ENCODE peak calls at places on chromosomes 11 and 22, in four cellular contexts. One of them, this sample, is unnamed.

GRCh38 chr11:124872741-124873140 is 7.5 kb downstream of the ROBO3 start:
- DNase-seq in left ventricle myocardium inferior: no peak
- DNase-seq in Caco-2: peak; percentile 38
- DNase-seq in tibial nerve: no peak
- DNase-seq in this sample: no peak

GRCh38 chr11:2988996-2989395 is 3.1 kb downstream of the NAP1L4 start:
- DNase-seq in tibial nerve: no peak
- DNase-seq in left ventricle myocardium inferior: no peak
- DNase-seq in Caco-2: no peak
- DNase-seq in this sample: no peak

GRCh38 chr22:30985561-30986208 is 16.6 kb downstream of the TUG1 start:
- DNase-seq in tibial nerve: no peak
- DNase-seq in Caco-2: no peak
- DNase-seq in left ventricle myocardium inferior: no peak
- DNase-seq in this sample: no peak

GRCh38 chr11:92340839-92341238 is 116.2 kb downstream of the FAT3 start:
- DNase-seq in Caco-2: peak; percentile 42
- DNase-seq in tibial nerve: no peak
- DNase-seq in left ventricle myocardium inferior: no peak
- DNase-seq in this sample: peak; percentile 21

GRCh38 chr11:63719987-63720386 is 38.7 kb downstream of the RTN3 start:
- DNase-seq in tibial nerve: no peak
- DNase-seq in Caco-2: no peak
- DNase-seq in left ventricle myocardium inferior: no peak
- DNase-seq in this sample: no peak

GRCh38 chr22:21100149-21101032 is 54.6 kb downstream of the LRRC74B start:
- DNase-seq in Caco-2: no peak
- DNase-seq in left ventricle myocardium inferior: no peak
- DNase-seq in tibial nerve: no peak
- DNase-seq in this sample: no peak

GRCh38 chr11:117366875-117367274 is 39.2 kb downstream of the CEP164 start:
- DNase-seq in left ventricle myocardium inferior: no peak
- DNase-seq in Caco-2: no peak
- DNase-seq in tibial nerve: no peak
- DNase-seq in this sample: no peak

GRCh38 chr22:27416553-27417427 is 384.8 kb downstream of the MN1 start:
- DNase-seq in left ventricle myocardium inferior: no peak
- DNase-seq in tibial nerve: no peak
- DNase-seq in Caco-2: no peak
- DNase-seq in this sample: peak; percentile 24

GRCh38 chr22:45164217-45165123 is 745 bp downstream of the NUP50 start:
- DNase-seq in tibial nerve: no peak
- DNase-seq in left ventricle myocardium inferior: peak; percentile 24
- DNase-seq in Caco-2: no peak
- DNase-seq in this sample: peak; percentile 12

GRCh38 chr11:116984186-116984585 is 114.0 kb downstream of the SIK3 start:
- DNase-seq in tibial nerve: no peak
- DNase-seq in left ventricle myocardium inferior: no peak
- DNase-seq in Caco-2: no peak
- DNase-seq in this sample: no peak

GRCh38 chr11:5684627-5685362 is at the start of gene TRIM5:
- DNase-seq in tibial nerve: peak; percentile 70
- DNase-seq in Caco-2: peak; percentile 91
- DNase-seq in left ventricle myocardium inferior: peak; percentile 83
- DNase-seq in this sample: peak; percentile 88

GRCh38 chr11:44711113-44711512 is 15.6 kb upstream of the TSPAN18 start:
- DNase-seq in tibial nerve: no peak
- DNase-seq in Caco-2: no peak
- DNase-seq in left ventricle myocardium inferior: no peak
- DNase-seq in this sample: no peak

GRCh38 chr22:27212617-27213177 is 555.3 kb downstream of the MIAT start:
- DNase-seq in left ventricle myocardium inferior: peak; percentile 33
- DNase-seq in Caco-2: peak; percentile 63
- DNase-seq in tibial nerve: peak; percentile 44
- DNase-seq in this sample: peak; percentile 90

DNA sequence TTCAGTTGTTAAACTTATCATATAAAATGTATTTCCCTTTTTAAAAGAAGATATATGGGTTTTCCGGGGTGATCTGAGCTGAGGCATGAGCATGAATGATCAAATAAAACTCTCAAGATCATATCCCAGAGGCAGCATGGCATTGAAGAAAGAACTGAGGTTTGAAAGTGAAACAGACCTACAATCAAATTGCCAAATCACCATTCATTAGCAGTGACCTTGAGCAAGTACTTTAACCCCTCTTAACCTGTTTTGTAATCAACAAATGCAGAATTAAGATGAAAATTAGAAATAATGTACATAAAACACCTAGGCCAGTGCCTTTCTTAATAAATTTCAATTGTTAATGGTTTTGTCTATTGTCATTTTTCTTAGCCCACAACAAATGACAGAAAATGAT is 116.0 kb downstream of the RBFOX2 start:
- DNase-seq in left ventricle myocardium inferior: no peak
- DNase-seq in Caco-2: no peak
- DNase-seq in tibial nerve: no peak
- DNase-seq in this sample: no peak
- H3K4me3 ChIP-seq in left ventricle myocardium inferior: no peak overlapping the region
- H3K4me3 ChIP-seq in Caco-2: no peak overlapping the region
- H3K4me3 ChIP-seq in tibial nerve: no peak overlapping the region
- H3K4me3 ChIP-seq in this sample: no peak overlapping the region

DNA sequence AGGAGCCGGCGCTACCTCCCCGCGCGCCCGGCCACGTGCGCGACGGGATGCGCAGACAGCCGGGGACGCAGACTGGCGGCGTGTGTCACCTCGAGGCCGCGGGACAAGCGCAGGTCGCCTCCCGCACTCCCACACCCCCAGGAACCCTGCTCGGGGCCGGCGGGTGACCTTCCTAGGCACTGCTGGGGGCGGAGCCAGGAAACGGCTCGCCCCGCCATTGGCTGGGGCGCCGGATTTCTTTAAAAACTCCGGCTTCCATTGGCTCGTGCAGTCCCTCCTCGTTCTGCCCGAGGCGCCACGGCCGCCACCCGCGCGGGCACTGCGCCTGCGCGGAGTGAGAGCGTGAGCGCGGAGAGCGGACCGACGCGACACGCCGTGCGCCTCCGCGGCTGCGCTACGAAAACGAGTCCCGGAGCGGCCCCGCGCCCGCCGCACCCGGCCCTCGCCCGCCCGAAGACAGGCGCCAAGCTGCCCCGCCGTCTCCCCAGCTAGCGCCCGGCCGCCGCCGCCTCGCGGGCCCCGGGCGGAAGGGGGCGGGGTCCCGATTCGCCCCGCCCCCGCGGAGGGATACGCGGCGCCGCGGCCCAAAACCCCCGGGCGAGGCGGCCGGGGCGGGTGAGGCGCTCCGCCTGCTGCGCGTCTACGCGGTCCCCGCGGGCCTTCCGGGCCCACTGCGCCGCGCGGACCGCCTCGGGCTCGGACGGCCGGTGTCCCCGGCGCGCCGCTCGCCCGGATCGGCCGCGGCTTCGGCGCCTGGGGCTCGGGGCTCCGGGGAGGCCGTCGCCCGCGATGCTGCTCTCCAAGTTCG is at the start of gene PIM3:
- DNase-seq in tibial nerve: peak; percentile 88
- DNase-seq in Caco-2: peak; percentile 96
- DNase-seq in left ventricle myocardium inferior: peak; percentile 94
- DNase-seq in this sample: peak; percentile 97
- H3K4me1 ChIP-seq in tibial nerve: peaks cover 38% of the 10 kb centered on the region
- H3K4me1 ChIP-seq in Caco-2: peaks cover 46% of the 10 kb centered on the region
- H3K4me1 ChIP-seq in left ventricle myocardium inferior: peaks cover 73% of the 10 kb centered on the region
- H3K4me1 ChIP-seq in this sample: peaks cover 57% of the 10 kb centered on the region

DNA sequence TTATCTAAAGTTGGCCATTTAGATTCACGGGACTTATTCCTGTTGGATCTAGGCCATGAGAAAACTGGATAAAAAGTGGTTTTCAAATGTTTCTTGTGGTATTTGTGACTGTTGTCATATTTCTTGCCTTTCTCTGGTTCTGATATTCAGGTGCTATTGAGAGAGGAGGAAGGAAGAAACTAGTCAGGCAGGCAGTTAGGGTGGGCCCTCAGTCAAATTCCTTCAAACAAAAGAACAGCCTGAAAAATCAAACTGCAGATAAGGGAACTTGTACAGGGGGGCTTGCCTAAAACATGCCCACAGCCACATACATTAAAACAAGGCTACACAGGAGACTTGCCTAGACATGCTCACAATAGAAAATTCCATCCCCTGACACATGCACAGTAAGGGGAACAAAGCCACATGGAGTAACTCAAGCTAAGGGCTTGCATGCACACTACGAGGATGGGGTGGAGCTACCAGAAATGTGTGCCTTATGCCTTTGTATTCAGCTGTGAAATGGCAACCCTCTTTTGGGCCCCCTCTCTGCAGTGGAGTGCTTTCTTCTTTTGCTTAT is 18.2 kb downstream of the NCR3LG1 start:
- DNase-seq in Caco-2: no peak
- DNase-seq in tibial nerve: no peak
- DNase-seq in left ventricle myocardium inferior: no peak
- DNase-seq in this sample: no peak
- H3K9me3 ChIP-seq in Caco-2: peaks cover 42% of the 10 kb centered on the region
- H3K9me3 ChIP-seq in tibial nerve: peaks cover 9% of the 10 kb centered on the region
- H3K9me3 ChIP-seq in left ventricle myocardium inferior: peaks cover 64% of the 10 kb centered on the region
- H3K9me3 ChIP-seq in this sample: no peaks in the 10 kb centered on the region

DNA sequence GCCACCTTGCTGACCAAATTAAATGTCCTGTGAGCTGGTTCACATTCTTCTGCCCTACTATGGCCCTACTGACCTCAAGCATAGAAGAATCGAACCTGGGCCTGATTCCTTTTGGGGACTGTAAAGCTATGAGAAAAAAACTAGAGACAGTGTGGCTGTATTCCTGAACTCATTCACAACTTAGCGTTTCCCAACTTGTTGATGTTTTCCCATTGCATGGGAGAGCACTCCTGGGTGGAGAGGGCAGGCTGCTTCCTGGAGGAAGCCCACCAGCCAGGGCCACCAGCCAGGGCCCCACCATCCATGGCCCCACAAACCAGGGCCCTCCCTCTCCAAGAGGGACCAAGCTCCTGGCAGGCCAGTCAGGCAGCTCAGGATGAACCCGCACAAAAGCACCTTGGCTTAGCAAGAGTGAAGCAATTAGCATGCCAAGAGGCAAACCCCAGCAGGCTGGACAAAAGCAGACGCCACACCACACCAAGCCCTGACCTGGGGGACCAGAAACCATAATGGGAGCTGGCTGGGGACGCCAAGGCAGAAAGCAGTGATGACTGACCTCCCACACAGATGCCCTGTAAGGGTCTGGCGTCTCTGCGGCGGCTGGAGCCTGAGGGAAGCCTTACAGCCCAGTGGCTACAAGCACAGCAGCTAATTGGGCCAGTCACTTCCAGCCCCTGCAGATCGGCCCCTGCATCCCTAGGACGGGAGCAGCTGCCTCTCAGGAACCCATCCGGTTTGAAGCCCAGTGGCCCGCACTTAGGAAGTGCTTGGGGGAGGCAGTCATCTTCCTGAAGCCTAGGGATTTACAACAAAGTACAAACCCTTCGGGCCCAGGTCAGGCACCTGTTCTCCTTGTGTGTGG is 2.1 kb downstream of the CERK start:
- DNase-seq in Caco-2: peak; percentile 27
- DNase-seq in left ventricle myocardium inferior: no peak
- DNase-seq in tibial nerve: no peak
- DNase-seq in this sample: no peak
- H3K4me3 ChIP-seq in Caco-2: no peak overlapping the region
- H3K4me3 ChIP-seq in left ventricle myocardium inferior: peak overlapping the region; percentile 96
- H3K4me3 ChIP-seq in tibial nerve: no peak overlapping the region
- H3K4me3 ChIP-seq in this sample: no peak overlapping the region

GRCh38 chr11:59223611-59224010 is 10.9 kb upstream of the MPEG1 start:
- DNase-seq in tibial nerve: no peak
- DNase-seq in left ventricle myocardium inferior: no peak
- DNase-seq in Caco-2: no peak
- DNase-seq in this sample: no peak
- H3K4me1 ChIP-seq in tibial nerve: peaks cover 24% of the 10 kb centered on the region
- H3K4me1 ChIP-seq in left ventricle myocardium inferior: peaks cover 34% of the 10 kb centered on the region
- H3K4me1 ChIP-seq in Caco-2: no peaks in the 10 kb centered on the region
- H3K4me1 ChIP-seq in this sample: no peaks in the 10 kb centered on the region

This sample was measured in body of pancreas.